ENCODE peak calls at places on chromosome 16, in six cellular contexts. One of them, this sample, is unnamed.
A peak's percentile ranks its signal among the peaks of the same experiment; 100 is the strongest.

GRCh38 chr16:57837305-57838125 is 35.2 kb upstream of the KIFC3 start:
- DNase-seq in cardiac muscle cell: no peak
- DNase-seq in transverse colon: no peak
- DNase-seq in RWPE1: no peak
- DNase-seq in sigmoid colon: no peak
- DNase-seq in CD4-positive, alpha-beta T cell: no peak
- DNase-seq in this sample: no peak

GRCh38 chr16:66036162-66036561 is 330.3 kb upstream of the CDH5 start:
- DNase-seq in cardiac muscle cell: peak; percentile 25
- DNase-seq in transverse colon: no peak
- DNase-seq in RWPE1: no peak
- DNase-seq in sigmoid colon: no peak
- DNase-seq in CD4-positive, alpha-beta T cell: no peak
- DNase-seq in this sample: no peak

GRCh38 chr16:6684076-6684673 is 648.5 kb upstream of the RBFOX1 start:
- DNase-seq in cardiac muscle cell: peak; percentile 47
- DNase-seq in transverse colon: peak; percentile 11
- DNase-seq in RWPE1: peak; percentile 8
- DNase-seq in sigmoid colon: no peak
- DNase-seq in CD4-positive, alpha-beta T cell: no peak
- DNase-seq in this sample: no peak

GRCh38 chr16:66899945-66900688 is 18.6 kb downstream of the CDH16 start:
- DNase-seq in cardiac muscle cell: peak; percentile 89
- DNase-seq in transverse colon: peak; percentile 86
- DNase-seq in RWPE1: peak; percentile 78
- DNase-seq in sigmoid colon: peak; percentile 93
- DNase-seq in CD4-positive, alpha-beta T cell: no peak
- DNase-seq in this sample: no peak

GRCh38 chr16:24336491-24336890 is 80.4 kb downstream of the CACNG3 start:
- DNase-seq in cardiac muscle cell: no peak
- DNase-seq in transverse colon: no peak
- DNase-seq in RWPE1: no peak
- DNase-seq in sigmoid colon: no peak
- DNase-seq in CD4-positive, alpha-beta T cell: no peak
- DNase-seq in this sample: no peak

GRCh38 chr16:83728518-83728917 is 79.3 kb upstream of the HSBP1 start:
- DNase-seq in cardiac muscle cell: no peak
- DNase-seq in transverse colon: no peak
- DNase-seq in RWPE1: no peak
- DNase-seq in sigmoid colon: no peak
- DNase-seq in CD4-positive, alpha-beta T cell: no peak
- DNase-seq in this sample: no peak

GRCh38 chr16:48317614-48318013 is 67.6 kb downstream of the SIAH1 start:
- DNase-seq in cardiac muscle cell: no peak
- DNase-seq in transverse colon: no peak
- DNase-seq in RWPE1: peak; percentile 13
- DNase-seq in sigmoid colon: no peak
- DNase-seq in CD4-positive, alpha-beta T cell: no peak
- DNase-seq in this sample: no peak

GRCh38 chr16:53358884-53359283 is 75.4 kb upstream of the RBL2 start:
- DNase-seq in cardiac muscle cell: no peak
- DNase-seq in transverse colon: no peak
- DNase-seq in RWPE1: no peak
- DNase-seq in sigmoid colon: no peak
- DNase-seq in CD4-positive, alpha-beta T cell: no peak
- DNase-seq in this sample: no peak

GRCh38 chr16:4846901-4847773 is at the start of the genes GLYR1 and UBN1:
- DNase-seq in cardiac muscle cell: peak; percentile 99
- DNase-seq in transverse colon: peak; percentile 100
- DNase-seq in RWPE1: peak; percentile 96
- DNase-seq in sigmoid colon: peak; percentile 99
- DNase-seq in CD4-positive, alpha-beta T cell: peak; percentile 100
- DNase-seq in this sample: peak; percentile 99
- TF ChIP-seq CTCF in cardiac muscle cell: no peak
- TF ChIP-seq CTCF in transverse colon: no peak
- TF ChIP-seq CTCF in RWPE1: no peak
- TF ChIP-seq CTCF in sigmoid colon: no peak
- TF ChIP-seq CTCF in CD4-positive, alpha-beta T cell: no peak
- TF ChIP-seq CTCF in this sample: no peak

DNA sequence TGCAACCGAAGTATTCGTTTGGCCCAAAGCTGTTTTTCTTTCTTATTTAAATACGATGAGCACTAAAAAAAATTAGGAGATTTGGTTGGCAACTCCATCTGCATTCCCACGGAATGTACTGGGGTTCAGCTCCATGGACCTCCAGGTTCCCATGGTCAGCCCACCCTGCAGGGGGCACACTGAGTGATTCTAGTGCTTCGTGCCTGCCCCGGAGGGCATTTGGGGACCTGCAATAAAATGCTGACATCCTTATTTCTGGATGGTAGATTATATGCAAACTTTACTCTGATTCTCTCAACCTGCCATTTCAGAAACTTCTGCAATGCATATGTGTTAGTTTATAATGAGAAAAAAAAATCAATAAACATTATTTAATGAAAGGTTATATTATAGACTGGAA is 339.4 kb downstream of the XYLT1 start:
- DNase-seq in cardiac muscle cell: no peak
- DNase-seq in transverse colon: no peak
- DNase-seq in RWPE1: no peak
- DNase-seq in sigmoid colon: no peak
- DNase-seq in CD4-positive, alpha-beta T cell: no peak
- DNase-seq in this sample: no peak
- TF ChIP-seq CTCF in cardiac muscle cell: no peak
- TF ChIP-seq CTCF in transverse colon: no peak
- TF ChIP-seq CTCF in RWPE1: no peak
- TF ChIP-seq CTCF in sigmoid colon: no peak
- TF ChIP-seq CTCF in CD4-positive, alpha-beta T cell: no peak
- TF ChIP-seq CTCF in this sample: peak; percentile 28

GRCh38 chr16:31016018-31016417 is 5.6 kb upstream of the STX1B start:
- DNase-seq in cardiac muscle cell: no peak
- DNase-seq in transverse colon: no peak
- DNase-seq in RWPE1: no peak
- DNase-seq in sigmoid colon: no peak
- DNase-seq in CD4-positive, alpha-beta T cell: no peak
- DNase-seq in this sample: no peak
- TF ChIP-seq CTCF in cardiac muscle cell: no peak
- TF ChIP-seq CTCF in transverse colon: no peak
- TF ChIP-seq CTCF in RWPE1: no peak
- TF ChIP-seq CTCF in sigmoid colon: no peak
- TF ChIP-seq CTCF in CD4-positive, alpha-beta T cell: no peak
- TF ChIP-seq CTCF in this sample: no peak

DNA sequence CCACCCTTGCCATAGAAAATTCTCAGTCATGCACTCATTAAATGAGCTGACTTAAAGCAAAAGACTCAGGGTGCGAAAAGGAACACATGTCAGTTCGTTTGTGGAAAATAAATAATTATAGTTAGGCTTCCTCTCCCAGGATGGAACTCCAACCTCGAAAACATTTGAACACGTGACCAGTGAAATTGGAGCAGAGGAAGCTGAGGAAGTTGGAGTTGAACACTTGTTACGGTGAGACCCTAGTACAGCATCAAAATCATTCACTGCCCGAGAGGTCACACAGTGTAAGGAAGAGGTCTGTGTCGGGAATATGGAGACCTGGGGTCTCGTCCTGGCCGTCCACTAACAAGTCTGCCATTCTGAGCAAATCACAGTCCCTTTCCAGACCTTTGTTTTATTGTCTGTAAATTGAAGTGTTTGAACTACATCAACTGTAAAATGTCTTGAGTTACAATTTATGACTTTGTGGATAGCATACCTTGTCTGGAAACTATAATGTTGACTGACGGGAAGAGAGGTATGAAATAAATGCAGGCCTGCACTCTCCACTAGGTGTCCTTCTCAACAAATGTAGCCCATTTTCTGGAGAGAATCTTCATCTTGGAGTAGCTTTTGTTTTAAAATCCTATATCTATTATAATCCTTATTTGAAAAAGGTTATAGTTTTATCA is 7.7 kb downstream of the PSMD7 start:
- DNase-seq in cardiac muscle cell: no peak
- DNase-seq in transverse colon: no peak
- DNase-seq in RWPE1: peak; percentile 16
- DNase-seq in sigmoid colon: no peak
- DNase-seq in CD4-positive, alpha-beta T cell: no peak
- DNase-seq in this sample: no peak
- TF ChIP-seq CTCF in cardiac muscle cell: peak; percentile 42
- TF ChIP-seq CTCF in transverse colon: peak; percentile 30
- TF ChIP-seq CTCF in RWPE1: peak; percentile 43
- TF ChIP-seq CTCF in sigmoid colon: no peak
- TF ChIP-seq CTCF in CD4-positive, alpha-beta T cell: peak; percentile 26
- TF ChIP-seq CTCF in this sample: peak; percentile 38

GRCh38 chr16:80923356-80923755 is 83.3 kb downstream of the CMC2 start:
- DNase-seq in cardiac muscle cell: no peak
- DNase-seq in transverse colon: no peak
- DNase-seq in RWPE1: no peak
- DNase-seq in sigmoid colon: no peak
- DNase-seq in CD4-positive, alpha-beta T cell: no peak
- DNase-seq in this sample: no peak

GRCh38 chr16:80924372-80924978 is 82.2 kb downstream of the CMC2 start:
- DNase-seq in cardiac muscle cell: peak; percentile 69
- DNase-seq in transverse colon: peak; percentile 58
- DNase-seq in RWPE1: no peak
- DNase-seq in sigmoid colon: no peak
- DNase-seq in CD4-positive, alpha-beta T cell: peak; percentile 8
- DNase-seq in this sample: peak; percentile 31
- TF ChIP-seq CTCF in cardiac muscle cell: peak; percentile 92
- TF ChIP-seq CTCF in transverse colon: peak; percentile 48
- TF ChIP-seq CTCF in RWPE1: peak; percentile 12
- TF ChIP-seq CTCF in sigmoid colon: no peak
- TF ChIP-seq CTCF in CD4-positive, alpha-beta T cell: peak; percentile 14
- TF ChIP-seq CTCF in this sample: peak; percentile 63

DNA sequence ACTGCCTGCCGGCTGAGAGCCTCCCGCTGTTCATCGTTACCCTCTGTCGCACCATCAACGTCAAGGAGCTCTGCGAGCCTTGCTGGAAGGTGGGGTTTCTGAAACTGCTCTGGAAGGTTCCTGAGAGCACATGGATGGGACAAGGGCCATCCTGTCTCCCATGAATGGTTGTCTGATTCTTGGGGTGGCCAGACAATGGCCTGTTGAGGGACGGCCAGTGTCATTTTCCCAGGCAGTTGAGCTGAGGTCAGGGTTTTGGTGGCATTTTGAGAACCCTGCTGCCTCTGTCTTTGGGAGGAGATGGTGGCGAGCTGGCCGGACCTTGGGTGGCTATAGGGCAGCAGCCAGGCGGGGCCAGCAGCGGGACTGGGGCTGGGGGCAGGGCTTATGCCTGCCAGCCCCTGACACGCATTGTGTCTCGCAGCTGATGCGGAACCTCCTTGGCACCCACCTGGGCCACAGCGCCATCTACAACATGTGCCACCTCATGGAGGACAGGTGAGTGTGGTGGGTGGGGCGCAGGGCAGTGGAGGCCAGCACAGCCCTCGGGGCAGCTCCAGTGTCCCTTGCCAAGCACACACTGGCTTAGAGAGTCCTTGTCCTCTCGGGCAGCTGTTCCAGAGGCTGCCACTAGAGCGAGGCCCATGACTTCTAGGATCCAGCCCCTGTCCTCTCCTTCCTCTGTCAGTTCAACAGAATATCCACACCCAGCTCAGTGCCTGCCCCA is 9.1 kb downstream of the TSC2 start:
- DNase-seq in cardiac muscle cell: no peak
- DNase-seq in transverse colon: no peak
- DNase-seq in RWPE1: no peak
- DNase-seq in sigmoid colon: no peak
- DNase-seq in CD4-positive, alpha-beta T cell: no peak
- DNase-seq in this sample: no peak
- TF ChIP-seq CTCF in cardiac muscle cell: peak; percentile 8
- TF ChIP-seq CTCF in transverse colon: no peak
- TF ChIP-seq CTCF in RWPE1: no peak
- TF ChIP-seq CTCF in sigmoid colon: no peak
- TF ChIP-seq CTCF in CD4-positive, alpha-beta T cell: no peak
- TF ChIP-seq CTCF in this sample: peak; percentile 34

DNA sequence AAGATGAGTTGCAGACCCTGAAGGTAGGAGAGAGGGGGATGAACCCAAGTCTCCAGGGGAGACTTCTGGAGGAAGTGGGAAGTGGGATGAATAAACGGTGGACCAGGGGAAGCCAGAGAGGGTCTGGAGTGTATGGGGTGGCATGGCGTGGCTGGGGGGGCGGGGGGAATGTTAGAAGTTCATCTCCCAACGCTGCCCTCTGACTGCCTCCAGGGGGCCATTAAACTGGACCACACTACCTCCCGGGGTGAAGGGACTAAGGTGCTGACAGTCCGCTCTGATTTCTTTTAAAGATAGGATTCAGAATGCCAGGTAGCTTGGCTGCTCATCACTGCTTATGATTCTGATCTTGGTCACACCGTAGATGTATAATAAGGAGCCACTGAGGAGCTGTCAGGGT is 21.2 kb downstream of the ST3GAL2 start:
- DNase-seq in cardiac muscle cell: no peak
- DNase-seq in transverse colon: no peak
- DNase-seq in RWPE1: no peak
- DNase-seq in sigmoid colon: no peak
- DNase-seq in CD4-positive, alpha-beta T cell: no peak
- DNase-seq in this sample: no peak
- TF ChIP-seq CTCF in cardiac muscle cell: no peak
- TF ChIP-seq CTCF in transverse colon: no peak
- TF ChIP-seq CTCF in RWPE1: no peak
- TF ChIP-seq CTCF in sigmoid colon: no peak
- TF ChIP-seq CTCF in CD4-positive, alpha-beta T cell: no peak
- TF ChIP-seq CTCF in this sample: no peak

DNA sequence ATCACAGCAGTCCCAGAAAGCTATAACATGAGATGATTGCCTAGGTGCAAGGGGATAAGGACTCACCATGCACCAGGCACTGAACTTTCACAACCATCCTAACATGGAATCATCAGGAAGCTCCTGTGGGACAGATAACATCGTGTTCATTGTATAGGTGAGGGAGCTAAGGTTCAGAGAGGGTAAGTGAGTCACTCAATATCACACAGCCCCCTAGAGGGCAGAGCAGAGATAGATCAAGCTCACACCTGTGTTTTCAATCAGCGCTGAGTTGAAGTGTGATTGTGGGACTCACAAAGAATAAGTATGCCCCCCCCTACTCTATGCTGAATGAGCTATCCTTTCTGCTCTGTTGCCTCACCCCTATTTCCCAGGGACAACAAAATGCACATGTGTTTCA is 377.7 kb upstream of the ERCC4 start:
- DNase-seq in cardiac muscle cell: no peak
- DNase-seq in transverse colon: no peak
- DNase-seq in RWPE1: no peak
- DNase-seq in sigmoid colon: no peak
- DNase-seq in CD4-positive, alpha-beta T cell: no peak
- DNase-seq in this sample: no peak
- TF ChIP-seq CTCF in cardiac muscle cell: no peak
- TF ChIP-seq CTCF in transverse colon: no peak
- TF ChIP-seq CTCF in RWPE1: no peak
- TF ChIP-seq CTCF in sigmoid colon: no peak
- TF ChIP-seq CTCF in CD4-positive, alpha-beta T cell: no peak
- TF ChIP-seq CTCF in this sample: no peak

This sample was measured in progenitor cell of endocrine pancreas.